ENCODE peak calls at places on chromosomes 5 and 9, in six cellular contexts. D, L, B, W, U and K are unnamed samples.

GRCh38 chr5:104179057-104179456 is 616.5 kb upstream of the NUDT12 start:
- DNase-seq in D (no peak), L (no peak), B (peak; percentile 80), W (no peak), U (no peak), K (peak; percentile 73)

GRCh38 chr5:54390015-54390414 is 65.5 kb upstream of the HSPB3 start:
- DNase-seq in D (no peak), L (no peak), B (peak; percentile 22), W (no peak), U (no peak), K (no peak)

GRCh38 chr9:126984969-126985368 is 70.4 kb downstream of the RALGPS1 start:
- DNase-seq in D (no peak), L (no peak), B (no peak), W (no peak), U (no peak), K (no peak)

GRCh38 chr9:33813712-33814641 is 3.0 kb upstream of the UBE2R2 start:
- DNase-seq in D (no peak), L (peak; percentile 61), B (peak; percentile 31), W (peak; percentile 60), U (peak; percentile 49), K (peak; percentile 61)

GRCh38 chr5:11504083-11504785 is 400.0 kb downstream of the CTNND2 start:
- DNase-seq in D (no peak), L (no peak), B (no peak), W (no peak), U (no peak), K (no peak)

GRCh38 chr5:139561655-139562451 is 714 bp downstream of the UBE2D2 start:
- DNase-seq in D (no peak), L (no peak), B (peak; percentile 65), W (peak; percentile 25), U (peak; percentile 27), K (peak; percentile 17)

GRCh38 chr5:133519191-133519590 is 93.2 kb downstream of the FSTL4 start:
- DNase-seq in D (no peak), L (no peak), B (no peak), W (no peak), U (no peak), K (no peak)

GRCh38 chr5:15254607-15255006 is 245.4 kb upstream of the FBXL7 start:
- DNase-seq in D (no peak), L (no peak), B (no peak), W (no peak), U (no peak), K (no peak)

GRCh38 chr9:81002242-81002641 is 687.1 kb downstream of the TLE1 start:
- DNase-seq in D (no peak), L (no peak), B (peak; percentile 56), W (no peak), U (peak; percentile 15), K (peak; percentile 100)

GRCh38 chr5:56094579-56095361 is 100.0 kb upstream of the IL6ST start:
- DNase-seq in D (no peak), L (no peak), B (no peak), W (no peak), U (no peak), K (no peak)

GRCh38 chr9:114606597-114607207 is 4.4 kb upstream of the TMEM268 start:
- DNase-seq in D (no peak), L (no peak), B (no peak), W (no peak), U (no peak), K (no peak)

GRCh38 chr5:166377756-166378155 is 1913.7 kb upstream of the WWC1 start:
- DNase-seq in D (no peak), L (no peak), B (no peak), W (no peak), U (no peak), K (no peak)

GRCh38 chr9:136056546-136057235 is 38.4 kb downstream of the NACC2 start:
- DNase-seq in D (no peak), L (no peak), B (no peak), W (no peak), U (no peak), K (no peak)

GRCh38 chr9:137759649-137760321 is 117.8 kb upstream of the CACNA1B start:
- DNase-seq in D (no peak), L (peak; percentile 57), B (peak; percentile 77), W (no peak), U (no peak), K (peak; percentile 35)

DNA sequence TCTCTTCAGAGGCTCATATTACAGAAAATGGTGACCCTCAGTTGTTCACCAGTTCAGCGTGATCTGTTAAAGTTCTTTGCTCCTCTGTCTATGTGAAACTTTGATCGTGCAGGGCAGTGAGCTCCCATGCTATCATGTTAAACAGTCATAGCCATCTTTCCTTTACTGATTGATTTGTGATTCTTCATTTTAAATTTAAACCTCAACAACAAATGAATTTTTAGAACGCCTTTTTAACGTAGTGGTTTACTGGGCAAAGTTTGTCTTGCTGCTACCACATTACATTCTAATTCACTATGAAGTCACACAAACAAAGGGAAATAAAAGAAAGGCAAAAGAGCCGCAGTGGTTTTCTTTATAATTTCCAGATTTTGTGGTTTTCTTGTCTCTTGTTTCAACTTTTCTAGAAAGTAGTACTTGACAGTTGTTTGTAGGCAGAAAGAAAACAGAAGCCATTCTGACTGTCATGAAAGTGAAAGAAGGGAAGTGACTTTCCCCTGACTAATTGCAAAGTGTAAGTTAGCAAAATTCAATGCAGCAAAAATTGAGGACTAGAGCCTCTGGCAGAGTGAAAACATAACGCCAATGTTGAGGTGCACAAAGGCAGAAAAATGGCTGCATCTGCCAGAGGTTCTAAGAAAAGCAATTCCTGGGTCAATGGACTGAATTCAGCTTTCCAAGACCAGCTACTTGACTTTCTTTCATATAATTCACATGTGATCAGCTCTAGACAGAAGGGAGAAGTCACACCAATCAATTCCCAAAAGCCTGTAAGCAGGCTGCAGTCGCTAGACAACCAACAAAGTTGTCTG is 7.0 kb upstream of the IFNA6 start:
- DNase-seq in D (no peak), L (no peak), B (no peak), W (peak; percentile 24), U (peak; percentile 39), K (no peak)
- H3K4me3 ChIP-seq in D (no peak overlapping the region), L (no peak overlapping the region), B (no peak overlapping the region), W (no peak overlapping the region), U (peak overlapping the region; percentile 18), K (no peak overlapping the region)

DNA sequence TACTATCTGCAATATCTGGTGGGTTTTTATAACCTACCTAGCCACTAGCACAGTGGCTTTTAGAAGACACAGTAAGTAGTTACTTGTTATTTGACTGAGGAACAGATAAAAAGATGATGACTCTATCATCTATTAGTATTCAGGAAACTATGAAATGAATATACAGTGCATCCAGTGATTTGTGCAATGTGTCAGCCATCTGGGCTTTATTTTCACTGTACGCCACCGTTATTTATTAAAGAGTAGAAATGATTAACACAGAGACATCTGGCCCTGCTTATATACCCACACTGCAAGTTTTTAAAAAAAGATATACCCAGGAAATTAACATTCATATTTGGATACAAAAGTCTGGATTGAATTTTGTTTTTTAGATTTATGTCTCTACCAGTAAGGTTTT is 408.4 kb downstream of the PDE4D start:
- DNase-seq in D (no peak), L (no peak), B (no peak), W (no peak), U (no peak), K (no peak)
- H3K4me3 ChIP-seq in D (no peak overlapping the region), L (no peak overlapping the region), B (no peak overlapping the region), W (no peak overlapping the region), U (no peak overlapping the region), K (no peak overlapping the region)

DNA sequence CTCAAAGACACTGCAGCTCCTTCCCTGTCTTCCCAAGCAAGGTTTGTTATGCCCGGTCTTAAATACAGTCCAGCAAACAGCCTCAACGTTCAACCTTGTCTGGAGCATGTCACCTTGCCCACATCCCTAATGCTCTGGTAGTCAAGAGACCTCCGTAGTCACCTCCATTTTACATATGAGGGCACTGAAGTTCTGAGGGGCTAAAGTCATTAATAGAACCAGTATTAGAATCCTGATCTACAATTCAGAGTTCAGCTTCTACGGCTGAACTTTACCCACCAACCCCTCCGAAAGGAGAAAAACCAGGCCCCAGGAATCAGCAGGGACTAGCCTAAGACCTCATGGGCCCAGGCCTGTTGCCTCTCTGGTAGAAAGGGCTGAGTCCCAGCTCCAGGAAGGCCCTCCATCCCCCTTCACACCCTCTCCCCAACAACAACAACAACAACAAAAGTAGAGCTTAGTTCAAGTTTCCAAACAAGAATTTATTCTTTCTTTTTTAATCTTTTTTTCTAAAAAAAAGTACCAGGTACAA is 795 bp upstream of the STOML2 start:
- DNase-seq in D (no peak), L (no peak), B (no peak), W (no peak), U (no peak), K (no peak)
- H3K4me3 ChIP-seq in D (peak overlapping the region; percentile 84), L (peak overlapping the region; percentile 83), B (no peak overlapping the region), W (peak overlapping the region; percentile 83), U (peak overlapping the region; percentile 92), K (peak overlapping the region; percentile 96)

GRCh38 chr5:13553896-13554295 is 390.6 kb downstream of the DNAH5 start:
- DNase-seq in D (no peak), L (no peak), B (peak; percentile 63), W (no peak), U (no peak), K (no peak)
- H3K4me3 ChIP-seq in D (no peak overlapping the region), L (no peak overlapping the region), B (no peak overlapping the region), W (no peak overlapping the region), U (no peak overlapping the region), K (no peak overlapping the region)

GRCh38 chr9:78014776-78015175 is 16.8 kb downstream of the GNAQ start:
- DNase-seq in D (no peak), L (no peak), B (no peak), W (no peak), U (no peak), K (no peak)
- H3K4me3 ChIP-seq in D (no peak overlapping the region), L (no peak overlapping the region), B (no peak overlapping the region), W (no peak overlapping the region), U (no peak overlapping the region), K (no peak overlapping the region)

GRCh38 chr9:16710888-16711287 is 159.6 kb downstream of the BNC2 start:
- DNase-seq in D (no peak), L (no peak), B (peak; percentile 46), W (no peak), U (no peak), K (no peak)
- H3K4me3 ChIP-seq in D (no peak overlapping the region), L (no peak overlapping the region), B (no peak overlapping the region), W (no peak overlapping the region), U (no peak overlapping the region), K (no peak overlapping the region)